ENCODE peak calls at places on chromosome 21, in six cellular contexts. N is aorta; L is tibial artery; J is cardiac muscle cell; G is CD8-positive, alpha-beta memory T cell; O is heart left ventricle. K is an unnamed sample.

GRCh38 chr21:24210130-24210529 is 1397.2 kb downstream of the MRPL39 start:
- DNase-seq in G (no peak), O (no peak), J (no peak), N (no peak), L (no peak), K (no peak)

GRCh38 chr21:42861311-42862122 is 17.8 kb downstream of the WDR4 start:
- DNase-seq in O (no peak), G (no peak), J (no peak), L (no peak), N (no peak), K (no peak)

GRCh38 chr21:15422761-15423160 is 307.0 kb upstream of the USP25 start:
- DNase-seq in N (no peak), G (no peak), J (peak; percentile 90), L (no peak), O (no peak), K (no peak)

GRCh38 chr21:43696214-43696613 is 22.7 kb upstream of the PDXK start:
- DNase-seq in N (no peak), L (no peak), G (no peak), O (no peak), J (no peak), K (no peak)

GRCh38 chr21:17003763-17004373 is 509.0 kb upstream of the CXADR start:
- DNase-seq in O (no peak), N (no peak), J (peak; percentile 1), G (no peak), L (no peak), K (no peak)

GRCh38 chr21:25039461-25040380 is 567.6 kb downstream of the MRPL39 start:
- DNase-seq in J (no peak), N (no peak), G (no peak), O (no peak), L (no peak), K (no peak)

GRCh38 chr21:15617968-15618367 is 111.8 kb upstream of the USP25 start:
- DNase-seq in N (no peak), O (no peak), G (no peak), J (peak; percentile 84), L (no peak), K (no peak)

GRCh38 chr21:31254131-31254530 is 89.9 kb downstream of the TIAM1 start:
- DNase-seq in J (no peak), L (no peak), O (no peak), N (no peak), G (no peak), K (no peak)

GRCh38 chr21:34969431-34970036 is 79.6 kb downstream of the RUNX1 start:
- DNase-seq in L (no peak), J (peak; percentile 56), O (no peak), N (no peak), G (no peak), K (no peak)

GRCh38 chr21:45108808-45109800 is 34.7 kb downstream of the ADARB1 start:
- DNase-seq in G (no peak), J (no peak), O (no peak), L (no peak), N (no peak), K (no peak)
- H3K4me3 ChIP-seq in G (peak overlapping the region; percentile 42), J (no peak overlapping the region), O (no peak overlapping the region), L (peak overlapping the region; percentile 4), N (no peak overlapping the region), K (peak overlapping the region; percentile 18)

GRCh38 chr21:33685613-33686197 is 43.4 kb downstream of the ITSN1 start:
- DNase-seq in J (peak; percentile 52), G (no peak), N (no peak), O (no peak), L (no peak), K (no peak)
- H3K27ac ChIP-seq in J (peak overlapping the region; percentile 96), G (no peak overlapping the region), N (no peak overlapping the region), O (no peak overlapping the region), L (peak overlapping the region; percentile 30), K (no peak overlapping the region)

GRCh38 chr21:28374881-28375280 is 617.8 kb downstream of the LTN1 start:
- DNase-seq in J (no peak), G (no peak), N (no peak), O (no peak), L (no peak), K (no peak)

GRCh38 chr21:28375708-28376385 is 616.8 kb downstream of the LTN1 start:
- DNase-seq in L (no peak), N (no peak), G (no peak), O (no peak), J (peak; percentile 39), K (no peak)

DNA sequence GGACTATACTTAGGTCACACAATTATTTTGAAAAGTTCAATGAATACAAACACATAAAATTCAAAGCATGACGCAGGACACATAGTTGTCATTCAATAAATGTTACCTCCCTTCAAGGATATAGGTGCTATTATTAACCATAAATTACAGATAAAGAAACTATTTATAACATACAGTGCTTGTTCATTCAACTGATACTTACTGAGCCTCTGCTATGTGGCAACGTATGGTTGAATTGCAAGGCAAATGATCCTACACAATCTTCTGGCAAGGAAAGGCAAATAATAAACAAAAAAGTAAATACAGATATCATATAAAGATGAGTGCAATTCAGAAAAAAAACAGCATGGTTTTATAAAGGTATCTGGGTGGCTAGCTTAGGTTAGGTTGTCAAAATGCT is 614.7 kb downstream of the LTN1 start:
- DNase-seq in G (no peak), L (no peak), J (no peak), N (no peak), O (no peak), K (no peak)
- H3K4me1 ChIP-seq in G (no peaks in the 10 kb centered on the region), L (no peaks in the 10 kb centered on the region), J (no peaks in the 10 kb centered on the region), N (no peaks in the 10 kb centered on the region), O (no peaks in the 10 kb centered on the region), K (no peaks in the 10 kb centered on the region)

GRCh38 chr21:33362044-33362555 is 37.3 kb downstream of the IFNAR1 start:
- DNase-seq in N (no peak), L (no peak), J (no peak), G (peak; percentile 51), O (no peak), K (no peak)
- H3K4me3 ChIP-seq in N (no peak overlapping the region), L (no peak overlapping the region), J (peak overlapping the region; percentile 27), G (peak overlapping the region; percentile 76), O (peak overlapping the region; percentile 16), K (no peak overlapping the region)

GRCh38 chr21:38494254-38494648 is 4.0 kb downstream of the ERG start:
- DNase-seq in N (no peak), J (no peak), G (no peak), O (no peak), L (no peak), K (no peak)

GRCh38 chr21:38496224-38496623 is 2.1 kb downstream of the ERG start:
- DNase-seq in G (no peak), J (no peak), O (no peak), L (no peak), N (no peak), K (no peak)

GRCh38 chr21:38493549-38494253 is 4.6 kb downstream of the ERG start:
- DNase-seq in N (no peak), J (no peak), O (no peak), L (no peak), G (no peak), K (peak; percentile 41)

GRCh38 chr21:38495242-38495641 is 3.0 kb downstream of the ERG start:
- DNase-seq in O (no peak), N (no peak), L (no peak), G (no peak), J (no peak), K (no peak)

DNA sequence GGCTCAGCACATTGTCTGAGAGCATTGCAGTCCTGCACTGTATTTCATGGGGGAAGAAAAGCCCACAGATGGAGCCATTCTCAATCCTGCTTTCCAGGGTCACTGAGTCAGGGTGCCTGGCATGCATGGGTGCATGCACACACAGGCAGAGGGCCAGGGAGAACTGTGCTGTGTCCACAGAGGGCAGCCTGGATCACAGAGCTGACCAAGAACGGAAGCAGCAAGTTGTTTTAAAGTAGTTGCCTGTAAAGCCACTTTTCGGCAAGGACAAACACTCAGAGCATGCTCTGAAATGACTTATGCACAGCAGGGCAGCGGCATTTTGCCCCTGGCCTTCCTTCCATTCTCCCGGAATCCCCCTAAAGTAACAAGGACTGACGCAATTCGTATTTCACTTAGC is 3.6 kb downstream of the ERG start:
- DNase-seq in G (no peak), O (no peak), L (peak; percentile 89), J (no peak), N (peak; percentile 80), K (no peak)
- H3K27ac ChIP-seq in G (no peak overlapping the region), O (peak overlapping the region; percentile 67), L (peak overlapping the region; percentile 65), J (no peak overlapping the region), N (peak overlapping the region; percentile 41), K (no peak overlapping the region)

GRCh38 chr21:37228003-37228400 is 39.1 kb downstream of the VPS26C start:
- DNase-seq in G (no peak), J (no peak), N (no peak), O (no peak), L (no peak), K (peak; percentile 38)
- H3K4me1 ChIP-seq in G (peaks cover 30% of the 10 kb centered on the region), J (no peaks in the 10 kb centered on the region), N (no peaks in the 10 kb centered on the region), O (no peaks in the 10 kb centered on the region), L (no peaks in the 10 kb centered on the region), K (no peaks in the 10 kb centered on the region)